ENCODE peak calls at places on chromosomes 7 and 10, in seven cellular contexts. G, B, Z, M, U, F and S are unnamed samples.

GRCh38 chr10:11168423-11169100 is 150.9 kb downstream of the CELF2 start:
- DNase-seq in Z (no peak), M (no peak), G (no peak), U (peak), B (no peak), F (no peak), S (no peak)

GRCh38 chr7:11448319-11448718 is 383.7 kb downstream of the THSD7A start:
- DNase-seq in B (no peak), U (no peak), F (no peak), M (no peak), Z (no peak), G (no peak), S (no peak)

GRCh38 chr7:106767498-106768323 is 97.4 kb upstream of the PIK3CG start:
- DNase-seq in U (peak), B (peak), F (no peak), M (no peak), Z (no peak), G (no peak), S (no peak)

GRCh38 chr7:146090023-146090645 is 26.5 kb upstream of the CNTNAP2 start:
- DNase-seq in F (no peak), B (peak), Z (peak), U (peak), M (peak), G (peak), S (no peak)

GRCh38 chr10:84613336-84614021 is 285.1 kb downstream of the CCSER2 start:
- DNase-seq in U (peak), G (peak), F (peak), B (peak), M (peak), Z (peak), S (peak)

GRCh38 chr7:105098863-105099515 is 85.0 kb downstream of the KMT2E start:
- DNase-seq in U (no peak), M (no peak), B (no peak), G (no peak), Z (no peak), F (no peak), S (no peak)

GRCh38 chr10:86390337-86391120 is 23.9 kb upstream of the GRID1 start:
- DNase-seq in U (no peak), B (peak), G (no peak), M (no peak), Z (no peak), F (no peak), S (no peak)

GRCh38 chr7:24477807-24478655 is 95.2 kb upstream of the PALS2 start:
- DNase-seq in Z (no peak), M (peak), U (no peak), G (peak), B (no peak), F (no peak), S (peak)

DNA sequence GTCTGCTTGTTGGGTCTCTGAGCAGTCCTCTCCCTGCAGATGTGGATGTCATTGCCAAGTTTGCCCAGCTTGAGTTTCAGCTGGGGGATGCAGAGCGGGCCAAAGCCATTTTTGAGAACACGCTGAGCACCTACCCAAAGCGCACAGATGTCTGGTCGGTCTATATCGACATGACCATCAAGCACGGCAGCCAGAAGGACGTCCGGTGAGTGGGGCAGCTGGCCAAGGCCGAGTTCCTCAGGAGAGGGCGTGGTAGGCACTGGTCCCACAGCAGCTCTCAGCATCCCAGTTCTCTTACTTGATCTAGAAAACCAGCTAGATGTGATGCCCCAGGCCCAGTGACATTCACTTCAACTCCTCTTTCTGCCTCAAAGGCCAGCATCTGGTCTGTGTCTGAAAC is 7.7 kb downstream of the CALHM2 start:
- DNase-seq in Z (no peak), G (no peak), U (no peak), F (no peak), M (no peak), B (no peak), S (no peak)
- TF ChIP-seq CTCF in Z (no peak), G (no peak), U (no peak), F (no peak), M (no peak), B (no peak), S (no peak)

GRCh38 chr7:136509466-136509865 is 359.0 kb upstream of the CHRM2 start:
- DNase-seq in B (no peak), G (no peak), M (no peak), U (no peak), Z (no peak), F (no peak), S (no peak)
- H3K27ac ChIP-seq in B (no peak), G (no peak), M (no peak), U (no peak), Z (no peak), F (no peak), S (no peak)

DNA sequence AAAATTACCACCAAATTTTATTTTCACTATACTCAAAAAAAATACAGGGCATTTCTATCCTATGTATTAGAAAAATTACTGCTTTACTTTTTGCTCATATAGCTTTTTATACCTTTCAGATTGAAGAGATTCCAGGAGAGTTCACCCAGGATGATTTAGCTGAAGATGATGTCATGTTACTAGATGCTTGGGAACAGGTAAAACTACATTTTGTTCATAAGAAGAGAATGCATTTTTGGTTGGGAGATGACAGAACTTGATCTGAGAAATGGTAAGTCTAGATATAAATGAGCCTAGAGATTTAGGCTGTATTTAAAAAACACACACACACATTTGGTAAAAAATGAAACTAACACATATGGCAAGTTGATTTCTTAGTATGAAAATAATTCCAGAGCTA is 38.1 kb upstream of the ARL4A start:
- DNase-seq in F (no peak), G (no peak), M (no peak), U (no peak), Z (no peak), B (no peak), S (no peak)
- H3K4me3 ChIP-seq in F (no peak), G (no peak), M (no peak), U (no peak), Z (no peak), B (no peak), S (no peak)

GRCh38 chr10:77456414-77456813 is 181.2 kb downstream of the KCNMA1 start:
- DNase-seq in F (no peak), M (no peak), G (peak), Z (peak), U (no peak), B (no peak), S (no peak)
- TF ChIP-seq CTCF in F (no peak), M (no peak), G (peak), Z (no peak), U (no peak), B (no peak), S (no peak)

DNA sequence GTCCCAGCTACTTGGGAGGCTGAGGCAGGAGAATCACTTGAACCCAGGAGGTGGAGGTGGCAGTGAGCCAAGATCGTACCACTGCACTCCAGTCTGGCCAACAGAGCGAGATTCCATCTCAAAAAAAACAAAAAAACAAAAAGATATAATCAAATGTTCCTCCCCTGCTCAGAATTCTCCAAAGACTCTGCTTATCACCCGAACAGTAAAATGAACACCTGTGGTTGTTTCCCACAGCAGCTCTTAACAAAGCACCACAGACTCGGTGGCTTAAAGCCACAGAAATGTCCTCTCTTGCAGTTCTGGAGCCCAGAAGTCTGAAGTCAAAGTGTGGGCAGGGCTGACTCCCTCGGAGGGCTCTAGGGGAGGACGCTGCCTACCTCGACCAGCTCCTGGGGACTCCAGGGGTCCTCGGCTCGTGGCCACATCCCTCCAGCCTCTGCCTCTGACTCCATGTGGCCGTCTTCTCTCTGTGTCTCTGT is 4.1 kb upstream of the INTS1 start:
- DNase-seq in M (no peak), U (peak), F (no peak), Z (no peak), B (peak), G (peak), S (no peak)
- H3K27ac ChIP-seq in M (peak), U (no peak), F (no peak), Z (no peak), B (peak), G (peak), S (no peak)

GRCh38 chr10:2980791-2981360 is 86.5 kb upstream of the PFKP start:
- DNase-seq in U (no peak), Z (no peak), F (no peak), B (no peak), M (no peak), G (no peak), S (peak)
- H3K4me3 ChIP-seq in U (no peak), Z (no peak), F (no peak), B (no peak), M (no peak), G (no peak), S (peak)

GRCh38 chr7:128034830-128035229 is 3.6 kb upstream of the LRRC4 start:
- DNase-seq in G (no peak), M (no peak), B (no peak), F (no peak), U (peak), Z (no peak), S (no peak)

GRCh38 chr7:128036226-128036940 is 5.1 kb upstream of the LRRC4 start:
- DNase-seq in Z (no peak), U (peak), B (no peak), M (no peak), F (no peak), G (no peak), S (no peak)

GRCh38 chr7:128037081-128037480 is 5.8 kb upstream of the LRRC4 start:
- DNase-seq in F (no peak), B (no peak), U (no peak), G (no peak), M (no peak), Z (no peak), S (no peak)

GRCh38 chr7:128037880-128038619 is 6.8 kb upstream of the LRRC4 start:
- DNase-seq in G (no peak), M (no peak), F (no peak), Z (no peak), B (no peak), U (peak), S (no peak)

DNA sequence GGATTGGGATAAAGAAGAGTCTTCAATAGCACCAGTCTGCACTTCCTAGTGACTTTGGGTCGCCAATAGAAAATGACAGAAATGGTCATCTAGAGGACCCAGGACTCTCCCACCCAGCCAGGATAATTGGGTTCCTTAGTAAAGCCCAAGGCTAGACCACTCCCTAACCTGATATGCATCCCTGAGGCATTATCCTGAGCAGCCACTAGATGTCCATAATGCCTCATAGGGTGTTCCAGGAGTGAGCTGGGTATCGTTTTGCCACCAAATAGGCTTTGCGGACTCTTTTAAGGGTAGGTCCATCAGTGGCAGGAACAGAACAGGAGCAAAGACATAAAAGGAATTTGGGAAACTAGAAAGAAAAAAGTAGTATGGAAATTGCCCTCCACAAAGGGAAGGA is 4.5 kb upstream of the LRRC4 start:
- DNase-seq in U (peak), B (peak), F (no peak), G (no peak), M (peak), Z (peak), S (no peak)
- TF ChIP-seq CTCF in U (peak), B (peak), F (peak), G (peak), M (peak), Z (peak), S (peak)

GRCh38 chr10:123988694-123989093 is 97.1 kb upstream of the CPXM2 start:
- DNase-seq in U (no peak), Z (no peak), G (no peak), M (no peak), B (no peak), F (no peak), S (no peak)

GRCh38 chr10:123991622-123992570 is 100.3 kb upstream of the CPXM2 start:
- DNase-seq in G (no peak), U (no peak), M (no peak), F (no peak), Z (peak), B (no peak), S (no peak)

GRCh38 chr10:123990889-123991288 is 99.3 kb upstream of the CPXM2 start:
- DNase-seq in G (no peak), B (no peak), U (no peak), M (no peak), Z (no peak), F (no peak), S (no peak)

GRCh38 chr10:123986736-123987135 is 95.1 kb upstream of the CPXM2 start:
- DNase-seq in Z (no peak), G (no peak), F (no peak), B (no peak), U (no peak), M (no peak), S (no peak)
- H3K27ac ChIP-seq in Z (no peak), G (no peak), F (no peak), B (no peak), U (no peak), M (no peak), S (no peak)